ENCODE peak calls at places on chromosomes 5 and 9, in four cellular contexts. C is psoas muscle, F is T-helper 2 cell, Z is small intestine. D is an unnamed sample.

GRCh38 chr5:99191181-99191775 is 262.5 kb upstream of the CHD1 start:
- DNase-seq in F (no peak), Z (no peak), C (no peak), D (no peak)

GRCh38 chr9:101564252-101564651 is 30.5 kb downstream of the PPP3R2 start:
- DNase-seq in Z (no peak), C (no peak), F (no peak), D (no peak)

GRCh38 chr5:132489051-132489770 is 1.4 kb downstream of the IRF1 start:
- DNase-seq in Z (no peak), F (no peak), C (no peak), D (peak)

GRCh38 chr5:153623906-153624765 is 133.7 kb downstream of the GRIA1 start:
- DNase-seq in Z (no peak), F (no peak), C (no peak), D (no peak)

GRCh38 chr5:76403963-76404693 is 1.0 kb downstream of the IQGAP2 start:
- DNase-seq in F (peak), C (peak), Z (peak), D (peak)

GRCh38 chr5:177545487-177546261 is 8.7 kb downstream of the FAM193B start:
- DNase-seq in Z (no peak), F (no peak), C (peak), D (no peak)

GRCh38 chr5:19987594-19988345 is at the start of gene CDH18:
- DNase-seq in C (peak), Z (no peak), F (no peak), D (no peak)

GRCh38 chr5:128597151-128597550 is 59.1 kb upstream of the FBN2 start:
- DNase-seq in C (no peak), F (no peak), Z (no peak), D (no peak)

GRCh38 chr9:38087934-38088925 is 19.2 kb upstream of the SHB start:
- DNase-seq in C (peak), F (no peak), Z (peak), D (peak)

GRCh38 chr5:57468481-57469165 is 14.0 kb downstream of the ACTBL2 start:
- DNase-seq in Z (no peak), F (no peak), C (no peak), D (no peak)

GRCh38 chr5:64637144-64637543 is 53.2 kb upstream of the SHISAL2B start:
- DNase-seq in Z (no peak), F (no peak), C (no peak), D (no peak)

GRCh38 chr5:172283862-172284274 is 304 bp upstream of the UBTD2 start:
- DNase-seq in F (peak), C (peak), Z (peak), D (peak)

GRCh38 chr9:131999692-132000551 is 79.7 kb downstream of the MED27 start:
- DNase-seq in C (no peak), F (no peak), Z (no peak), D (no peak)

GRCh38 chr5:91245871-91246270 is 137.2 kb downstream of the ARRDC3 start:
- DNase-seq in Z (no peak), C (no peak), F (no peak), D (no peak)

GRCh38 chr9:115295749-115296148 is 177.8 kb upstream of the TNC start:
- DNase-seq in F (no peak), C (no peak), Z (peak), D (no peak)

GRCh38 chr9:14198049-14198448 is 115.9 kb downstream of the NFIB start:
- DNase-seq in F (no peak), C (no peak), Z (no peak), D (no peak)

GRCh38 chr5:110726249-110727024 is at the start of gene TMEM232:
- DNase-seq in C (peak), F (peak), Z (peak), D (peak)

GRCh38 chr5:96963267-96963666 is 27.4 kb downstream of the LNPEP start:
- DNase-seq in Z (peak), F (no peak), C (peak), D (no peak)

GRCh38 chr5:102794677-102795331 is 39.7 kb downstream of the PAM start:
- DNase-seq in Z (no peak), F (no peak), C (no peak), D (no peak)

GRCh38 chr5:120678279-120678678 is 214.2 kb downstream of the PRR16 start:
- DNase-seq in F (no peak), Z (no peak), C (no peak), D (no peak)

GRCh38 chr5:66291771-66292170 is 147.7 kb downstream of the SREK1 start:
- DNase-seq in C (no peak), Z (no peak), F (no peak), D (no peak)

GRCh38 chr9:108093773-108094675 is 604.5 kb upstream of the KLF4 start:
- DNase-seq in F (no peak), C (no peak), Z (peak), D (no peak)

GRCh38 chr5:83927140-83927733 is 206.6 kb upstream of the HAPLN1 start:
- DNase-seq in F (no peak), Z (peak), C (no peak), D (no peak)

GRCh38 chr9:73230257-73230656 is 78.6 kb downstream of the ANXA1 start:
- DNase-seq in C (no peak), F (no peak), Z (no peak), D (no peak)

GRCh38 chr9:132557159-132557558 is 25.2 kb upstream of the BARHL1 start:
- DNase-seq in Z (no peak), C (peak), F (no peak), D (no peak)

GRCh38 chr5:175319199-175319598 is 124.8 kb downstream of the DRD1 start:
- DNase-seq in Z (no peak), F (no peak), C (no peak), D (no peak)

GRCh38 chr9:136228107-136228875 is 17.3 kb downstream of the QSOX2 start:
- DNase-seq in C (no peak), F (no peak), Z (no peak), D (no peak)

GRCh38 chr5:53330491-53330890 is 149.9 kb upstream of the FST start:
- DNase-seq in C (no peak), F (no peak), Z (no peak), D (no peak)

GRCh38 chr5:144575736-144576135 is 405.1 kb downstream of the KCTD16 start:
- DNase-seq in C (no peak), F (no peak), Z (no peak), D (no peak)

GRCh38 chr9:134642385-134643181 is 980 bp downstream of the COL5A1 start:
- DNase-seq in F (no peak), C (peak), Z (no peak), D (no peak)

GRCh38 chr9:92664394-92665152 is 5.4 kb downstream of the IPPK start:
- DNase-seq in Z (no peak), F (peak), C (peak), D (no peak)

GRCh38 chr9:5667391-5667790 is 38.5 kb downstream of the RIC1 start:
- DNase-seq in Z (no peak), C (no peak), F (no peak), D (no peak)

GRCh38 chr9:134621558-134622110 is 20.0 kb upstream of the COL5A1 start:
- DNase-seq in C (no peak), Z (no peak), F (no peak), D (no peak)

GRCh38 chr5:135491038-135491551 is 38.9 kb upstream of the TIFAB start:
- DNase-seq in F (no peak), Z (no peak), C (no peak), D (no peak)

GRCh38 chr5:116569999-116570398 is 4.6 kb downstream of the SEMA6A start:
- DNase-seq in C (no peak), F (no peak), Z (no peak), D (no peak)

D was measured in activated effector memory CD4-positive, alpha-beta T cell treated with Interleukin-2 at 50 U/mL for 16 hours.